ENCODE peak calls at places on chromosomes 5 and 9, in seven cellular contexts. D, S, L, G, B, W and U are unnamed samples.

GRCh38 chr9:71681104-71681707 is 87.1 kb downstream of the CEMIP2 start:
- DNase-seq in B (no peak), L (no peak), D (no peak), G (no peak), S (no peak), W (no peak), U (no peak)

GRCh38 chr9:126853667-126854066 is 6.8 kb upstream of the ZBTB34 start:
- DNase-seq in G (no peak), S (no peak), L (no peak), W (no peak), D (no peak), B (no peak), U (no peak)

GRCh38 chr9:38089387-38090165 is 20.5 kb upstream of the SHB start:
- DNase-seq in B (no peak), S (no peak), L (no peak), D (no peak), G (no peak), W (no peak), U (no peak)

GRCh38 chr5:11709021-11709420 is 195.2 kb downstream of the CTNND2 start:
- DNase-seq in S (no peak), B (no peak), W (no peak), G (no peak), L (no peak), D (no peak), U (no peak)

GRCh38 chr9:18261143-18261542 is 212.8 kb upstream of the ADAMTSL1 start:
- DNase-seq in L (no peak), W (no peak), G (no peak), D (no peak), B (no peak), S (no peak), U (no peak)

GRCh38 chr9:37547328-37547878 is 28.8 kb downstream of the FBXO10 start:
- DNase-seq in W (no peak), L (no peak), B (no peak), S (no peak), D (no peak), G (no peak), U (no peak)

GRCh38 chr9:81562221-81563019 is 126.9 kb downstream of the TLE1 start:
- DNase-seq in D (no peak), W (no peak), G (no peak), L (peak), B (no peak), S (no peak), U (no peak)

GRCh38 chr9:125785187-125785840 is 38.1 kb downstream of the PBX3 start:
- DNase-seq in B (no peak), D (peak), S (no peak), G (peak), W (no peak), L (no peak), U (no peak)

GRCh38 chr5:38497946-38498345 is 58.5 kb downstream of the LIFR start:
- DNase-seq in S (no peak), D (no peak), W (no peak), L (no peak), B (no peak), G (no peak), U (no peak)

GRCh38 chr9:116480700-116481099 is 206.4 kb upstream of the TRIM32 start:
- DNase-seq in W (no peak), D (no peak), B (no peak), L (no peak), G (no peak), S (no peak), U (no peak)

GRCh38 chr5:111859533-111860270 is 102.7 kb upstream of the NREP start:
- DNase-seq in D (no peak), L (no peak), B (no peak), W (no peak), G (no peak), S (no peak), U (no peak)

GRCh38 chr5:55220433-55221185 is 6.5 kb downstream of the MCIDAS start:
- DNase-seq in S (peak), L (no peak), W (peak), B (no peak), D (no peak), G (peak), U (peak)

GRCh38 chr9:90943341-90943740 is 141.7 kb downstream of the SYK start:
- DNase-seq in G (peak), B (no peak), D (no peak), S (no peak), W (no peak), L (no peak), U (no peak)

GRCh38 chr9:92887880-92888338 is 10.1 kb upstream of the ZNF484 start:
- DNase-seq in B (no peak), L (no peak), D (no peak), W (no peak), G (peak), S (no peak), U (no peak)

GRCh38 chr9:137467896-137468295 is 8.8 kb upstream of the NSMF start:
- DNase-seq in B (no peak), D (no peak), G (no peak), S (no peak), W (no peak), L (no peak), U (no peak)

GRCh38 chr5:68389618-68390017 is 174.1 kb downstream of the PIK3R1 start:
- DNase-seq in W (no peak), L (no peak), G (no peak), S (no peak), D (no peak), B (no peak), U (no peak)

GRCh38 chr5:148776780-148777179 is 49.6 kb upstream of the ADRB2 start:
- DNase-seq in D (no peak), G (peak), B (peak), W (no peak), L (no peak), S (peak), U (no peak)

GRCh38 chr9:21972361-21972760 is 21.8 kb downstream of the CDKN2A start:
- DNase-seq in D (no peak), S (no peak), W (no peak), B (no peak), L (no peak), G (no peak), U (no peak)

GRCh38 chr5:150303070-150303595 is 428 bp upstream of the ARSI start:
- DNase-seq in D (no peak), G (no peak), W (no peak), B (no peak), S (no peak), L (no peak), U (no peak)

GRCh38 chr9:89872426-89872912 is 267.7 kb downstream of the GADD45G start:
- DNase-seq in S (no peak), L (peak), D (no peak), W (peak), B (no peak), G (no peak), U (no peak)

GRCh38 chr5:6163913-6164312 is 214.4 kb downstream of the MED10 start:
- DNase-seq in S (no peak), B (no peak), L (no peak), D (no peak), W (no peak), G (no peak), U (no peak)

GRCh38 chr9:88811511-88811910 is 179.8 kb upstream of the S1PR3 start:
- DNase-seq in D (no peak), S (no peak), B (no peak), L (no peak), W (no peak), G (no peak), U (no peak)

GRCh38 chr5:39534701-39535100 is 109.9 kb upstream of the DAB2 start:
- DNase-seq in B (no peak), W (no peak), D (no peak), G (no peak), L (no peak), S (no peak), U (no peak)

GRCh38 chr5:134143964-134144941 is 29.8 kb downstream of the TCF7 start:
- DNase-seq in B (no peak), G (no peak), L (peak), S (no peak), W (no peak), D (no peak), U (no peak)

GRCh38 chr5:116865651-116866050 is 291.0 kb upstream of the SEMA6A start:
- DNase-seq in G (no peak), W (no peak), B (no peak), L (no peak), S (no peak), D (no peak), U (no peak)

GRCh38 chr5:39158127-39158593 is 61.2 kb downstream of the FYB1 start:
- DNase-seq in L (peak), S (no peak), G (no peak), D (no peak), B (no peak), W (no peak), U (no peak)

GRCh38 chr9:126169736-126170135 is 156.9 kb upstream of the MVB12B start:
- DNase-seq in D (no peak), B (no peak), G (no peak), W (no peak), L (no peak), S (no peak), U (no peak)

GRCh38 chr5:79135790-79136553 is 24.4 kb downstream of the BHMT start:
- DNase-seq in W (no peak), D (no peak), B (no peak), L (no peak), S (no peak), G (no peak), U (no peak)